ENCODE peak calls at places on chromosomes 6 and 20, in eight cellular contexts. M is GOT3; E is HFFc6; C is AG09319; S is esophagus squamous epithelium; J is nephron progenitor cell; K is EH; O is stimulated activated naive CD4-positive, alpha-beta T cell. X is an unnamed sample.

GRCh38 chr6:169520104-169520503 is 181.7 kb downstream of the WDR27 start:
- DNase-seq in M (no peak), E (peak), C (peak), S (no peak), J (no peak), K (peak), O (no peak), X (no peak)

GRCh38 chr6:56456785-56457184 is 185.9 kb downstream of the DST start:
- DNase-seq in M (no peak), E (no peak), C (no peak), S (no peak), J (no peak), K (no peak), O (no peak), X (no peak)

GRCh38 chr6:96862560-96862959 is 25.3 kb upstream of the GPR63 start:
- DNase-seq in M (no peak), E (no peak), C (no peak), S (no peak), J (no peak), K (no peak), O (no peak), X (no peak)

GRCh38 chr6:6376845-6377244 is 56.4 kb upstream of the F13A1 start:
- DNase-seq in M (no peak), E (no peak), C (no peak), S (no peak), J (no peak), K (no peak), O (no peak), X (no peak)

GRCh38 chr20:46308258-46309157 is at the start of gene CDH22:
- DNase-seq in M (peak), E (peak), C (no peak), S (no peak), J (peak), K (peak), O (peak), X (peak)

GRCh38 chr6:68718379-68719073 is 83.4 kb downstream of the ADGRB3 start:
- DNase-seq in M (no peak), E (no peak), C (no peak), S (no peak), J (no peak), K (no peak), O (no peak), X (no peak)

GRCh38 chr6:133894795-133895401 is 6.0 kb downstream of the TCF21 start:
- DNase-seq in M (no peak), E (no peak), C (no peak), S (no peak), J (no peak), K (no peak), O (no peak), X (no peak)

GRCh38 chr6:160348209-160348551 is at the start of gene SLC22A3:
- DNase-seq in M (no peak), E (no peak), C (no peak), S (no peak), J (peak), K (no peak), O (no peak), X (no peak)

GRCh38 chr6:41039060-41039998 is at the start of gene UNC5CL:
- DNase-seq in M (no peak), E (peak), C (no peak), S (no peak), J (peak), K (peak), O (peak), X (no peak)

GRCh38 chr6:103122766-103123601 is 1729.5 kb downstream of the GRIK2 start:
- DNase-seq in M (no peak), E (peak), C (no peak), S (no peak), J (peak), K (peak), O (no peak), X (no peak)

GRCh38 chr6:160667854-160668481 is 3.9 kb upstream of the LPA start:
- DNase-seq in M (no peak), E (no peak), C (no peak), S (no peak), J (peak), K (no peak), O (no peak), X (no peak)

GRCh38 chr6:118551063-118551672 is 3.1 kb downstream of the PLN start:
- DNase-seq in M (no peak), E (peak), C (peak), S (no peak), J (no peak), K (peak), O (peak), X (no peak)

X was measured in gastrocnemius medialis.